ENCODE peak calls at places on chromosomes 16 and 17, in four cellular contexts. T is endodermal cell, N is pancreas, D is transverse colon. M is an unnamed sample.

GRCh38 chr16:85659805-85660511 is 28.8 kb downstream of the GINS2 start:
- DNase-seq in N (peak), T (peak), D (peak), M (no peak)

GRCh38 chr17:50290074-50290702 is 15.9 kb downstream of the TMEM92 start:
- DNase-seq in N (no peak), T (peak), D (peak), M (peak)

GRCh38 chr17:37490638-37491614 is 1.2 kb downstream of the DUSP14 start:
- DNase-seq in D (peak), T (peak), N (no peak), M (no peak)

GRCh38 chr16:30569746-30570325 is 1.7 kb downstream of the ZNF688 start:
- DNase-seq in N (no peak), T (no peak), D (no peak), M (no peak)

GRCh38 chr17:66299721-66300120 is 2.7 kb upstream of the PRKCA start:
- DNase-seq in T (no peak), N (no peak), D (no peak), M (no peak)

GRCh38 chr16:84844049-84844350 is 24.2 kb downstream of the CRISPLD2 start:
- DNase-seq in D (peak), N (no peak), T (no peak), M (peak)

GRCh38 chr16:22198547-22199293 is 7.4 kb upstream of the EEF2K start:
- DNase-seq in N (no peak), T (no peak), D (no peak), M (no peak)

GRCh38 chr16:82059161-82059982 is 24.3 kb downstream of the HSD17B2 start:
- DNase-seq in D (no peak), N (no peak), T (no peak), M (no peak)

GRCh38 chr16:79897444-79898146 is 297.1 kb upstream of the MAF start:
- DNase-seq in T (no peak), N (no peak), D (peak), M (peak)

GRCh38 chr16:88309174-88309904 is 73.4 kb upstream of the ZNF469 start:
- DNase-seq in D (no peak), T (no peak), N (peak), M (no peak)

GRCh38 chr17:17141860-17142552 is 64.1 kb downstream of the PLD6 start:
- DNase-seq in D (no peak), T (peak), N (no peak), M (no peak)

GRCh38 chr17:20966869-20967268 is 75.9 kb downstream of the USP22 start:
- DNase-seq in T (no peak), D (no peak), N (no peak), M (peak)

GRCh38 chr16:11032000-11032921 is 87.9 kb downstream of the CLEC16A start:
- DNase-seq in D (no peak), T (peak), N (no peak), M (no peak)

GRCh38 chr16:53282975-53283946 is 151.0 kb upstream of the RBL2 start:
- DNase-seq in D (no peak), T (no peak), N (no peak), M (no peak)

GRCh38 chr17:76241205-76241539 is 879 bp upstream of the RNF157 start:
- DNase-seq in T (no peak), N (no peak), D (peak), M (no peak)

GRCh38 chr16:57689772-57690558 is 4.6 kb upstream of the DRC7 start:
- DNase-seq in N (peak), T (no peak), D (no peak), M (no peak)

GRCh38 chr17:78882546-78883089 is 20.4 kb downstream of the CEP295NL start:
- DNase-seq in N (peak), D (no peak), T (peak), M (no peak)

GRCh38 chr16:89343501-89344291 is 126.2 kb downstream of the ZNF778 start:
- DNase-seq in T (no peak), N (no peak), D (peak), M (peak)

GRCh38 chr16:70437582-70438324 is 1.1 kb downstream of the ST3GAL2 start:
- DNase-seq in N (no peak), T (peak), D (no peak), M (no peak)

GRCh38 chr17:33970271-33970670 is 284.8 kb upstream of the CCL2 start:
- DNase-seq in N (no peak), T (no peak), D (no peak), M (no peak)

GRCh38 chr16:58284021-58284420 is 10.8 kb downstream of the PRSS54 start:
- DNase-seq in T (no peak), D (no peak), N (no peak), M (no peak)

GRCh38 chr17:63555475-63556156 is 5.3 kb downstream of the DCAF7 start:
- DNase-seq in D (no peak), N (no peak), T (peak), M (no peak)

GRCh38 chr17:2023692-2024571 is 1.2 kb downstream of the RTN4RL1 start:
- DNase-seq in N (peak), T (peak), D (peak), M (no peak)

GRCh38 chr16:78310990-78311561 is 211.6 kb downstream of the WWOX start:
- DNase-seq in D (no peak), N (no peak), T (peak), M (no peak)

GRCh38 chr17:773467-774319 is 8.4 kb downstream of the GLOD4 start:
- DNase-seq in T (no peak), D (no peak), N (no peak), M (no peak)

GRCh38 chr16:10880609-10881452 is 3.8 kb downstream of the CIITA start:
- DNase-seq in N (no peak), T (no peak), D (no peak), M (no peak)

GRCh38 chr17:79650283-79650682 is 39.4 kb upstream of the RBFOX3 start:
- DNase-seq in D (no peak), N (no peak), T (peak), M (no peak)

GRCh38 chr17:7650509-7651096 is at the start of gene ATP1B2:
- DNase-seq in N (peak), T (peak), D (peak), M (peak)

GRCh38 chr16:46620265-46621005 is 744 bp downstream of the SHCBP1 start:
- DNase-seq in D (no peak), N (no peak), T (no peak), M (peak)

GRCh38 chr16:4511441-4512082 is 27.0 kb downstream of the CDIP1 start:
- DNase-seq in N (peak), T (peak), D (peak), M (peak)

GRCh38 chr16:8859913-8860881 is 8.6 kb downstream of the CARHSP1 start:
- DNase-seq in N (no peak), D (peak), T (no peak), M (no peak)

GRCh38 chr17:28416703-28417311 is 10.8 kb upstream of the SLC46A1 start:
- DNase-seq in T (peak), N (no peak), D (peak), M (peak)

GRCh38 chr16:674968-675883 is at the start of gene RHBDL1:
- DNase-seq in T (peak), N (no peak), D (peak), M (no peak)